ENCODE peak calls at places on chromosome 2, in four cellular contexts. L is endothelial cell of umbilical vein; R is keratinocyte; W is CD8-positive, alpha-beta T cell. N is an unnamed sample.
A peak's percentile ranks its signal among the peaks of the same experiment; 100 is the strongest.

GRCh38 chr2:127650041-127650784 is 4.3 kb downstream of the GPR17 start:
- DNase-seq in L (no peak), R (no peak), W (no peak), N (peak; percentile 20)

GRCh38 chr2:96764253-96764637 is 3.5 kb downstream of the CNNM4 start:
- DNase-seq in L (no peak), R (no peak), W (no peak), N (no peak)

GRCh38 chr2:158099716-158100115 is 2.0 kb upstream of the UPP2 start:
- DNase-seq in L (no peak), R (no peak), W (no peak), N (no peak)

GRCh38 chr2:102585704-102586404 is 33.5 kb upstream of the SLC9A2 start:
- DNase-seq in L (no peak), R (no peak), W (no peak), N (no peak)

GRCh38 chr2:94996401-94997100 is 29.0 kb upstream of the MAL start:
- DNase-seq in L (no peak), R (no peak), W (no peak), N (no peak)

GRCh38 chr2:85854897-85855296 is 33.9 kb downstream of the ST3GAL5 start:
- DNase-seq in L (no peak), R (no peak), W (no peak), N (no peak)

GRCh38 chr2:200081221-200081620 is 125.8 kb downstream of the MAIP1 start:
- DNase-seq in L (no peak), R (no peak), W (no peak), N (no peak)

GRCh38 chr2:58357521-58357920 is 116.4 kb upstream of the FANCL start:
- DNase-seq in L (no peak), R (no peak), W (no peak), N (no peak)

GRCh38 chr2:24919100-24919976 is 699 bp downstream of the ADCY3 start:
- DNase-seq in L (no peak), R (no peak), W (peak; percentile 34), N (peak; percentile 37)

GRCh38 chr2:9478526-9478925 is 4.2 kb downstream of the IAH1 start:
- DNase-seq in L (no peak), R (no peak), W (no peak), N (no peak)

GRCh38 chr2:174282449-174282848 is 34.1 kb upstream of the OLA1 start:
- DNase-seq in L (no peak), R (no peak), W (no peak), N (no peak)

GRCh38 chr2:212427031-212427430 is 111.6 kb downstream of the ERBB4 start:
- DNase-seq in L (no peak), R (no peak), W (no peak), N (no peak)

GRCh38 chr2:112607680-112608438 is 23.4 kb downstream of the CHCHD5 start:
- DNase-seq in L (no peak), R (no peak), W (no peak), N (no peak)

GRCh38 chr2:65049010-65049639 is 7.1 kb upstream of the CEP68 start:
- DNase-seq in L (no peak), R (no peak), W (no peak), N (no peak)

GRCh38 chr2:220916931-220917330 is 655.2 kb downstream of the EPHA4 start:
- DNase-seq in L (no peak), R (no peak), W (no peak), N (no peak)

GRCh38 chr2:204538179-204539009 is 6.9 kb upstream of the PARD3B start:
- DNase-seq in L (peak; percentile 93), R (no peak), W (no peak), N (no peak)

GRCh38 chr2:230023313-230023712 is 45.4 kb downstream of the SLC16A14 start:
- DNase-seq in L (no peak), R (no peak), W (no peak), N (no peak)

GRCh38 chr2:203340791-203341487 is 12.7 kb downstream of the ABI2 start:
- DNase-seq in L (peak; percentile 81), R (peak; percentile 38), W (no peak), N (no peak)

GRCh38 chr2:41954304-41955291 is 93.2 kb upstream of the PKDCC start:
- DNase-seq in L (no peak), R (no peak), W (no peak), N (no peak)

GRCh38 chr2:219636941-219637841 is 9.8 kb downstream of the SLC4A3 start:
- DNase-seq in L (no peak), R (no peak), W (no peak), N (no peak)

GRCh38 chr2:15177103-15177502 is 384.0 kb downstream of the NBAS start:
- DNase-seq in L (no peak), R (no peak), W (peak; percentile 6), N (no peak)

GRCh38 chr2:236156095-236156859 is 11.9 kb downstream of the GBX2 start:
- DNase-seq in L (no peak), R (no peak), W (no peak), N (no peak)

GRCh38 chr2:106183093-106183837 is 10.8 kb downstream of the UXS1 start:
- DNase-seq in L (no peak), R (no peak), W (no peak), N (no peak)

GRCh38 chr2:36329746-36330145 is 25.8 kb upstream of the CRIM1 start:
- DNase-seq in L (peak; percentile 12), R (no peak), W (no peak), N (no peak)

GRCh38 chr2:149538138-149538833 is 49.3 kb downstream of the MMADHC start:
- DNase-seq in L (no peak), R (peak; percentile 59), W (no peak), N (no peak)

GRCh38 chr2:238499731-238500570 is 73.2 kb downstream of the ASB1 start:
- DNase-seq in L (no peak), R (no peak), W (no peak), N (no peak)

GRCh38 chr2:190766581-190766980 is 114.0 kb upstream of the GLS start:
- DNase-seq in L (no peak), R (no peak), W (no peak), N (no peak)

GRCh38 chr2:98483257-98483861 is 38.7 kb downstream of the INPP4A start:
- DNase-seq in L (no peak), R (no peak), W (no peak), N (no peak)
- H3K4me1 ChIP-seq in L (peaks cover 14% of the 10 kb centered on the region), R (peaks cover 27% of the 10 kb centered on the region), W (peaks cover 99% of the 10 kb centered on the region), N (peaks cover 25% of the 10 kb centered on the region)

GRCh38 chr2:44996356-44996755 is 12.9 kb downstream of the SIX2 start:
- DNase-seq in L (no peak), R (no peak), W (no peak), N (no peak)

GRCh38 chr2:44999540-44999939 is 9.7 kb downstream of the SIX2 start:
- DNase-seq in L (no peak), R (no peak), W (no peak), N (no peak)

GRCh38 chr2:44997948-44998347 is 11.3 kb downstream of the SIX2 start:
- DNase-seq in L (no peak), R (no peak), W (no peak), N (no peak)

GRCh38 chr2:44989176-44989575 is 20.1 kb downstream of the SIX2 start:
- DNase-seq in L (no peak), R (no peak), W (no peak), N (no peak)

GRCh38 chr2:44994377-44994776 is 14.9 kb downstream of the SIX2 start:
- DNase-seq in L (no peak), R (no peak), W (no peak), N (no peak)
- TF ChIP-seq CTCF in L (no peak), R (no peak), W (no peak), N (no peak)

DNA sequence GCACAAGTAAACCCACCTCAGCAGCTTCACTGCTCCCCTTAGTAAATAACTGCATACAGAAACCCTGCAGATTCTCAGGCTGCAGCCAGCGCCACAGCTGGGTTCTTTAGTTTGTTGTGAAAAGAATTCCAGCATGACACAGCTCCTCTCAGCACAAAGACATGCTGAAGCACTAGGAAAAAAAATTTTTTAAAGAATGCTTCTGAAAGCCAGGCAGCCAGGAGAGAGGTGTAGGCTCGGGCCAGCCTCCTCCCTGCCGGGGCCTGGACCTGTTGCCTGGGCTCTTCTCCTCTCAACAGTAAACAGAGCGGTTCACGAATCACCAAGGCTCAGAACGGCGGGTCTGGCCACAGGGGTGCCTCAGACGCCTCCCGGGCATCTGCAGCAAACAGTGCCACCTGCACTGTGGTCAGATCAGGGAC is 95.7 kb upstream of the POU3F3 start:
- DNase-seq in L (no peak), R (no peak), W (no peak), N (no peak)
- H3K27ac ChIP-seq in L (no peak overlapping the region), R (no peak overlapping the region), W (no peak overlapping the region), N (no peak overlapping the region)

GRCh38 chr2:11071939-11072338 is 83.3 kb upstream of the SLC66A3 start:
- DNase-seq in L (no peak), R (no peak), W (no peak), N (no peak)

GRCh38 chr2:11073791-11074190 is 81.5 kb upstream of the SLC66A3 start:
- DNase-seq in L (peak; percentile 7), R (no peak), W (no peak), N (no peak)

GRCh38 chr2:11073251-11073650 is 82.0 kb upstream of the SLC66A3 start:
- DNase-seq in L (peak; percentile 30), R (no peak), W (no peak), N (no peak)

GRCh38 chr2:11071207-11071606 is 84.1 kb upstream of the SLC66A3 start:
- DNase-seq in L (no peak), R (no peak), W (no peak), N (no peak)

DNA sequence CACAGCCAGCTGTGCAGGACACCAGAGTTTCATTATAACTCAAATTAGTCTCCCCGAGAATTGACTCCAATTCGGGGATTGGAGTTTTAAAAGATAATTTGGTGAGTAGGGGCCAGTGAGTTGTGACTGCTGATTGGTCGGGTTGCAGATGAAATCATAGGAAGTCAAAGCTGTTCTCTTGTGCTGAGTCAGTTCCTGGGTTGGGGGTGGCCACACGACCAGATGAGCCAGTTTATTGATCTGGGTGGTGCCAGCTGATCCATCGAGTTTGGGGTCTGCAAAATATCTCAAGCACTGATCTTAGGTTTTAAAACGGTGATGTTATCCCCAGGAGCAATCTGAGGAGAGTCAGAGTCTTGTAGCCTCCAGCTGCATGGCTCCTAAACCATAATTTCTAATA is 82.7 kb upstream of the SLC66A3 start:
- DNase-seq in L (no peak), R (no peak), W (no peak), N (no peak)
- H3K4me1 ChIP-seq in L (peaks cover 17% of the 10 kb centered on the region), R (no peaks in the 10 kb centered on the region), W (no peaks in the 10 kb centered on the region), N (no peaks in the 10 kb centered on the region)

N was measured in psoas muscle.